ENCODE peak calls at places on chromosomes 7 and 10, in ten cellular contexts. G is fibroblast of the aortic adventitia, V is GM20000, K is GM13976, J is D721Med, L is epithelial cell of proximal tubule, C is endothelial cell, T is AG09319, W is fibroblast of lung, M is tibial artery. B is an unnamed sample.

GRCh38 chr10:5547684-5547933 is 22.8 kb downstream of the CALML3 start:
- DNase-seq in G (no peak), V (no peak), J (no peak), L (no peak), M (no peak), C (no peak), K (no peak), T (no peak), W (peak; percentile 47), B (peak; percentile 38)

GRCh38 chr10:68106656-68107055 is 2.6 kb upstream of the MYPN start:
- DNase-seq in V (no peak), L (peak; percentile 19), W (peak; percentile 74), M (no peak), T (no peak), J (no peak), C (no peak), G (peak; percentile 60), K (no peak), B (peak; percentile 62)

GRCh38 chr10:61899997-61900828 is 1.3 kb upstream of the ARID5B start:
- DNase-seq in C (peak; percentile 32), M (peak; percentile 44), L (peak; percentile 66), W (peak; percentile 92), G (peak; percentile 84), T (peak; percentile 69), V (peak; percentile 48), J (no peak), K (peak; percentile 46), B (peak; percentile 90)

GRCh38 chr7:158682456-158682855 is 22.1 kb downstream of the NCAPG2 start:
- DNase-seq in J (no peak), G (no peak), L (no peak), T (no peak), C (no peak), K (no peak), W (peak; percentile 27), V (no peak), M (no peak), B (no peak)

GRCh38 chr7:20412023-20412422 is 81.3 kb downstream of the ITGB8 start:
- DNase-seq in W (no peak), J (no peak), M (no peak), K (no peak), C (no peak), V (no peak), G (no peak), L (no peak), T (no peak), B (no peak)

GRCh38 chr10:83680470-83680891 is 458.8 kb upstream of the GHITM start:
- DNase-seq in J (no peak), T (no peak), V (peak; percentile 78), W (no peak), G (no peak), K (peak; percentile 72), M (no peak), C (no peak), L (no peak), B (no peak)

GRCh38 chr10:71911296-71911954 is 52.8 kb upstream of the CHST3 start:
- DNase-seq in K (no peak), G (peak; percentile 50), T (no peak), L (no peak), M (no peak), W (peak; percentile 39), V (no peak), C (no peak), J (no peak), B (no peak)

GRCh38 chr10:87740232-87740631 is 77.8 kb downstream of the ATAD1 start:
- DNase-seq in C (no peak), M (no peak), W (peak; percentile 94), G (peak; percentile 87), T (peak; percentile 41), K (no peak), J (no peak), V (no peak), L (peak; percentile 42), B (peak; percentile 71)

GRCh38 chr7:139844779-139845442 is 15.8 kb downstream of the TBXAS1 start:
- DNase-seq in T (no peak), W (no peak), C (no peak), G (no peak), K (no peak), J (no peak), M (no peak), V (no peak), L (no peak), B (peak; percentile 10)

GRCh38 chr10:72334832-72335393 is 19.8 kb downstream of the DNAJB12 start:
- DNase-seq in J (no peak), M (peak; percentile 88), L (peak; percentile 80), T (no peak), G (peak; percentile 86), V (peak; percentile 77), K (peak; percentile 81), C (no peak), W (peak; percentile 100), B (peak; percentile 94)

GRCh38 chr10:123926401-123927264 is 35.0 kb upstream of the CPXM2 start:
- DNase-seq in T (no peak), C (no peak), J (no peak), V (peak; percentile 54), G (peak; percentile 58), L (no peak), M (no peak), W (no peak), K (peak; percentile 49), B (no peak)

GRCh38 chr10:46068117-46068516 is 22.0 kb upstream of the MSMB start:
- DNase-seq in W (no peak), C (no peak), J (no peak), K (no peak), V (no peak), L (no peak), G (no peak), M (no peak), T (no peak), B (no peak)

GRCh38 chr10:126911301-126911700 is 6.1 kb downstream of the DOCK1 start:
- DNase-seq in V (no peak), L (no peak), K (no peak), G (no peak), M (no peak), W (no peak), J (no peak), T (no peak), C (no peak), B (no peak)

GRCh38 chr7:3197567-3198212 is 103.4 kb upstream of the SDK1 start:
- DNase-seq in K (no peak), T (no peak), W (no peak), M (no peak), J (no peak), V (no peak), G (no peak), L (no peak), C (no peak), B (no peak)

GRCh38 chr7:47403341-47403866 is 178.5 kb downstream of the TNS3 start:
- DNase-seq in M (peak; percentile 5), J (no peak), V (no peak), L (no peak), K (no peak), T (no peak), G (no peak), W (no peak), C (no peak), B (no peak)

DNA sequence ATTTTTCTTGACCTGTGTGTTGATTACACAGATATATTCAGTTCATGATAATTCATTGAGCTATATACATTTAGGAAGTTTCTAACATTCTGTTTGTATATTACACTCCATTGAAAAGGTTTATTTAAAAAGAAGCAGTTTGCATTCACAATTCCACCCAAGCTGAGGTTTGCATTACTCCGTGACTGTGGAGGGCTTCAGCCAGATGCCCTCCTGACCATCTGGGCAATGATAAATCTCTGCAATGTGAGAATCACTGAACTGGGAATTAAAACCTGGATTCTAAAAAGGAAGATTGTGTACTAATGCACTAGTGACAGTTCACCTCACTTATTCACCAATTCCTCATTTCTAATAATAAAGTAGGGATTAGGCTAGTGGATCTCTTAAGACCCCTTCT is 36.4 kb upstream of the CYP2C9 start:
- DNase-seq in K (no peak), T (no peak), M (no peak), C (no peak), G (no peak), J (no peak), W (no peak), V (no peak), L (no peak), B (no peak)
- TF ChIP-seq CTCF in K (no peak), T (no peak), M (no peak), C (no peak), G (no peak), J (no peak), W (no peak), V (no peak), L (no peak), B (no peak)

GRCh38 chr10:90394306-90394705 is 463.5 kb downstream of the HTR7 start:
- DNase-seq in W (no peak), J (no peak), G (no peak), K (no peak), M (no peak), V (no peak), C (no peak), L (no peak), T (no peak), B (no peak)
- TF ChIP-seq CTCF in W (no peak), J (no peak), G (no peak), K (no peak), M (no peak), V (no peak), C (no peak), L (no peak), T (no peak), B (no peak)

GRCh38 chr7:132124575-132124974 is 451.7 kb downstream of the PLXNA4 start:
- DNase-seq in K (no peak), V (no peak), L (no peak), J (no peak), C (no peak), G (no peak), W (no peak), M (no peak), T (no peak), B (no peak)

GRCh38 chr7:132125096-132125495 is 451.2 kb downstream of the PLXNA4 start:
- DNase-seq in T (no peak), J (no peak), K (no peak), V (no peak), M (no peak), G (no peak), W (no peak), C (no peak), L (no peak), B (no peak)

GRCh38 chr7:132122901-132123300 is 453.4 kb downstream of the PLXNA4 start:
- DNase-seq in V (no peak), L (no peak), M (no peak), K (no peak), G (no peak), C (no peak), W (no peak), T (no peak), J (no peak), B (no peak)

GRCh38 chr7:132123763-132124162 is 452.5 kb downstream of the PLXNA4 start:
- DNase-seq in T (no peak), M (no peak), C (no peak), L (no peak), J (no peak), V (no peak), K (no peak), W (no peak), G (no peak), B (no peak)

GRCh38 chr7:132121987-132122386 is 454.3 kb downstream of the PLXNA4 start:
- DNase-seq in J (no peak), T (no peak), L (no peak), V (no peak), M (no peak), C (no peak), K (no peak), W (no peak), G (no peak), B (no peak)
- TF ChIP-seq CTCF in J (no peak), T (no peak), L (no peak), V (no peak), M (no peak), C (no peak), K (no peak), W (no peak), G (no peak), B (no peak)

GRCh38 chr7:66522518-66522917 is 106.2 kb upstream of the KCTD7 start:
- DNase-seq in V (no peak), C (no peak), M (no peak), W (no peak), K (no peak), J (no peak), G (no peak), L (no peak), T (no peak), B (peak; percentile 66)
- TF ChIP-seq CTCF in V (no peak), C (no peak), M (no peak), W (no peak), K (peak; percentile 18), J (peak; percentile 38), G (peak; percentile 27), L (peak; percentile 64), T (peak; percentile 27), B (peak; percentile 19)

B was measured in osteoblast.